ENCODE peak calls at places on chromosome 22, in five cellular contexts. D, L, S, T and A are unnamed samples.

GRCh38 chr22:29359469-29359868 is 28.9 kb downstream of the AP1B1 start:
- DNase-seq in D (peak), L (no peak), S (no peak), T (peak), A (no peak)

GRCh38 chr22:49203091-49203862 is 624.4 kb downstream of the BRD1 start:
- DNase-seq in D (no peak), L (peak), S (peak), T (peak), A (no peak)

GRCh38 chr22:32557424-32557823 is 82.8 kb downstream of the FBXO7 start:
- DNase-seq in D (no peak), L (no peak), S (no peak), T (no peak), A (no peak)

GRCh38 chr22:43493297-43493696 is 81.5 kb downstream of the MPPED1 start:
- DNase-seq in D (no peak), L (no peak), S (no peak), T (no peak), A (no peak)

GRCh38 chr22:43197271-43197941 is 10.5 kb upstream of the TTLL12 start:
- DNase-seq in D (no peak), L (no peak), S (no peak), T (no peak), A (no peak)

GRCh38 chr22:35539910-35540599 is 576 bp upstream of the RASD2 start:
- DNase-seq in D (peak), L (peak), S (no peak), T (peak), A (peak)

GRCh38 chr22:34334893-34335292 is 414.6 kb upstream of the LARGE1 start:
- DNase-seq in D (no peak), L (no peak), S (no peak), T (no peak), A (no peak)

GRCh38 chr22:43831561-43832392 is 19.7 kb upstream of the EFCAB6 start:
- DNase-seq in D (no peak), L (no peak), S (no peak), T (no peak), A (no peak)

GRCh38 chr22:35578836-35579575 is 38.1 kb downstream of the MB start:
- DNase-seq in D (no peak), L (no peak), S (no peak), T (no peak), A (no peak)

GRCh38 chr22:42428025-42428424 is 4.2 kb downstream of the NFAM1 start:
- DNase-seq in D (no peak), L (no peak), S (no peak), T (no peak), A (no peak)

DNA sequence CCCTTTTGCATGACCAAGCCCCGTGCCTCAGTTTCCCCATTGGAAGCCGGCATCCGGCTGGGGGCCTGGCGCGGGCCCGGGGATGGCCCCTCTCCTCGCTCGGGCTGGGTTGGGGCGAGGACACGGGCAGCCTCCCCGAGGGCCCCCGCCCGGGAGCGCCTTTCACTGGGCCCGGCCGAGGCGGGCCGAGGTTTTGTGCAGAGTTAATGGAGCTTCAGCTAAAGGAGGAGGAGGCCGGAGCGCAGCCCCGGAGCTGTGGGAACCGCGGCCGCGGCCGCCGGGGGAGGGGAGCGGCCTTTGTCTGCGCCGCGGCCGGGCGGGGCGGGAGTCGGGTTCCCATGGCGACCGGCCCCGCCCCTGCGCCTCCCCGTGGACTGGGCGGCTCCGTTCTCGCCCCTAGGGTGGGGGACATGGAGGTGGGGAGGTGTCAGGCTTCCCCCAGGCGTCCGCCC is 1.4 kb upstream of the MAPK11 start:
- DNase-seq in D (peak), L (no peak), S (no peak), T (peak), A (no peak)
- TF ChIP-seq CTCF in D (peak), L (no peak), S (no peak), T (no peak), A (no peak)

GRCh38 chr22:19820880-19821522 is 33.7 kb downstream of the GNB1L start:
- DNase-seq in D (no peak), L (peak), S (peak), T (peak), A (no peak)
- TF ChIP-seq CTCF in D (peak), L (no peak), S (no peak), T (no peak), A (no peak)

DNA sequence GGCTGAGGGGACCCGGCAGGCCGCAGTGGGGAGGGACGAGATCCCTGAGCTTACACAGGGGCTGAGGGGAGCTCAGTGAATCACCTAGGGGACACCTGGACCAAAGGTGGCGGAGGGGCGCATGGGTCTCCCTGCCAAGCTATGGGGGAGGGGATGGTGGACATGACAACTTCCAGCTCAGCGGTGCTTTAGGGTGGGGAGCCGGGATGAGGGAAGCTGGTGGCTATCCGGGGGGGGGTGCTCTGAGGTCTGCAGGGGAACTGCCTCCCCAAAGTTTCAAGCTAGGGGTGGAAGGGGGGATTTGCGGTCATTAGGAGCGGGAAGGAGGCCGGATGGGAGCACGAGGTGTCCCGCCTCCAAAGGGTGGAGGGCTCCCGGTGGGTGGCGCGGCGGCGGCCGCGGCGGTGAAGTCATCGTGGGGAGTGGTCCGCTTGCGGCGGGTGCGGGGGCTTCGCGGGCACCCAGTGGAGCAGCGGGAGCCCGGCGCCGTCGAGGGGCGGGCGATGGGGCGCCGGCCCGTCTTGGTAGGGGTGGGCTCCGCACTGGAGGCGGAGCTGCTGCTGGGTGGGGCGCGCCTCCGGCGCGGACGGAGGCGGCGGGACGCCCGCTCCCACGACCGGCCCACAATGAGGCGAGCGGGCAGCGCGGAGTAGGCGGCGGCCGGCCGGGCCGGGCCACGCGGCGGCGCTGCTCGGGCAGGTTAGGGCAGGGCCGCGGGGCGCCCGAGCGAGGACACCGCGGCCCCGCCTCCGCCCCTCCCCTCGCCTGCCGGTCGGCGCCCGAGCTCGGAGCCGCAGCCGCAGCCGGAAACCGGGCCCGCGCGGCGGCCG is at the start of gene MICALL1:
- DNase-seq in D (peak), L (peak), S (no peak), T (peak), A (no peak)
- TF ChIP-seq CTCF in D (no peak), L (no peak), S (no peak), T (no peak), A (no peak)

GRCh38 chr22:27834364-27835185 is 33.0 kb upstream of the MN1 start:
- DNase-seq in D (no peak), L (no peak), S (no peak), T (no peak), A (no peak)
- TF ChIP-seq CTCF in D (no peak), L (no peak), S (no peak), T (no peak), A (no peak)

GRCh38 chr22:46415816-46416536 is 80.5 kb downstream of the TRMU start:
- DNase-seq in D (no peak), L (no peak), S (no peak), T (no peak), A (no peak)

GRCh38 chr22:46417268-46417580 is 81.7 kb downstream of the TRMU start:
- DNase-seq in D (no peak), L (no peak), S (no peak), T (no peak), A (no peak)

GRCh38 chr22:46414704-46415103 is 79.2 kb downstream of the TRMU start:
- DNase-seq in D (no peak), L (no peak), S (no peak), T (no peak), A (no peak)

GRCh38 chr22:46417769-46418168 is 82.3 kb downstream of the TRMU start:
- DNase-seq in D (no peak), L (no peak), S (no peak), T (no peak), A (no peak)

DNA sequence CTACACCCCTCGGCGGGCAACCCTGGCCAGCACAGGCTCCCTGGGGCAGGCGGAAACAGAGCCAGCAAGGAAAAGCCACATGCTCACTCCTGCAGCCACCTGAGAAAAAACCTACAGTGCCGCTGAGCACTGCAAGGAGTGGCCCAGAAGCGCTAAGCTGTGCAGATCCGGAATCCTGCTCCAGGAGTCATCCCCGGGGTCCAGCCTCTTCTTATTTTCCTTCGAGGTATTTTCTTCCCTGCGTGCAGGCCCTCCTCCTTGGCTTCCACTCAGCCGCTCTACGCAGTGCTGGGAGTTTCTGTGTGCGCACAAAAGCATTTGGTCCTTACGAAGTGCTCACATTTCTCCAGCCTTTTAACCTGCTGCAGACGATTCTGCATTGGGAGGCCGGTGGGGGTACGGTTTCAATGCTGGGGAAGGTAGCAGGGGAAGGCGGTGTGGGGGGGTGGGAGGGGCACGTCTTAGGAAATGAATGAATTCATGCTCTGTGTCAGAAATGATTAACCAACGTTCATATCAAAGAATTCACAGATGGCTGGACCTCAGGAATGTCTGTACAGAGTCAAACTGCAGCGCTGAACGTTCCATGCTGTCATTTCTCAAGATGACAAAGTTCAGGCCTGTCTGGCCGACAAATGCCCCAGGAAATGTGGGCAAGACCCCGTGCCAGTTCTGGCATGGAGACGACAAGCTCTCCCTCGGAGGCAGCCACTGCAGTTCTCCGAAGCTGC is 81.2 kb downstream of the TRMU start:
- DNase-seq in D (no peak), L (no peak), S (no peak), T (no peak), A (no peak)
- TF ChIP-seq CTCF in D (no peak), L (no peak), S (no peak), T (no peak), A (no peak)

GRCh38 chr22:22702159-22702873 is 57.9 kb downstream of the GGTLC2 start:
- DNase-seq in D (peak), L (peak), S (peak), T (no peak), A (no peak)

GRCh38 chr22:22704156-22704946 is 59.9 kb downstream of the GGTLC2 start:
- DNase-seq in D (no peak), L (peak), S (peak), T (no peak), A (no peak)

GRCh38 chr22:22700631-22701030 is 56.2 kb downstream of the GGTLC2 start:
- DNase-seq in D (no peak), L (peak), S (peak), T (no peak), A (no peak)

GRCh38 chr22:22703715-22704114 is 59.3 kb downstream of the GGTLC2 start:
- DNase-seq in D (no peak), L (peak), S (peak), T (no peak), A (no peak)

DNA sequence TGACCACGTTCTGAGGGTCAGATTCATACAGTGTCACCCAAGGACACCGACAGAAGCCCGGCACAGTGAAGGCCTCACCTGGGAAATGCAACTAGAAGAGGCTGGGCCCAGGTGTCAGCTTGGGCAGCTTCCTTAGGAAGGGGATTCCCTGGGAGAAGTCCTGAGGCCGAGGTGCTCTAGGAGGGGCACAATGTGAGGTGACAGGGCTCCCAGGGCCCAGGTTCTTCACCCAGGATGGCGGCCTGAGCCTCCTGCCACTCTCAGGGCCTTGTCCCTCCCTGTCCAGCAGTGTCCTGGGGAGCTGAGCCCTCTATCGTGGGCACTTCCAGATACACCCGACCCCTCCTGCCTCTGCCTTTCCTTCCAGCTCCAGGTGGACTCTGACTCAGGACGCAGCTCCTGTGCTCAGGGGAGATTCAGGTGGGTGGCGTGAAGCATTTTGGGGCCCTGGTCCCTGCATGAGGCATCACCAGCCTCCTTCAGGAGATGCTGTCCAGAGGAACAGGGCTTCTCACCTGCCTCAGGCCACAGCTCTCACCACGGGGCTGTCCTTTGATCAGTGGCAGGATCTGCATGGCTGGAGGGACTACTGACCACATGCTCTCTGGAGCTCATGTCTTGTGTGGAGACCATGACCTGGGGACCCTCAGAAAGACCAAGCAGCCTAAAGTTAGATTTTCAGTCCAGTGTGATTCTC is 58.6 kb downstream of the GGTLC2 start:
- DNase-seq in D (no peak), L (peak), S (peak), T (no peak), A (no peak)
- TF ChIP-seq CTCF in D (no peak), L (no peak), S (no peak), T (no peak), A (no peak)

GRCh38 chr22:31085493-31085824 is 4.3 kb downstream of the SMTN start:
- DNase-seq in D (no peak), L (peak), S (no peak), T (no peak), A (no peak)
- TF ChIP-seq CTCF in D (no peak), L (no peak), S (peak), T (no peak), A (no peak)

DNA sequence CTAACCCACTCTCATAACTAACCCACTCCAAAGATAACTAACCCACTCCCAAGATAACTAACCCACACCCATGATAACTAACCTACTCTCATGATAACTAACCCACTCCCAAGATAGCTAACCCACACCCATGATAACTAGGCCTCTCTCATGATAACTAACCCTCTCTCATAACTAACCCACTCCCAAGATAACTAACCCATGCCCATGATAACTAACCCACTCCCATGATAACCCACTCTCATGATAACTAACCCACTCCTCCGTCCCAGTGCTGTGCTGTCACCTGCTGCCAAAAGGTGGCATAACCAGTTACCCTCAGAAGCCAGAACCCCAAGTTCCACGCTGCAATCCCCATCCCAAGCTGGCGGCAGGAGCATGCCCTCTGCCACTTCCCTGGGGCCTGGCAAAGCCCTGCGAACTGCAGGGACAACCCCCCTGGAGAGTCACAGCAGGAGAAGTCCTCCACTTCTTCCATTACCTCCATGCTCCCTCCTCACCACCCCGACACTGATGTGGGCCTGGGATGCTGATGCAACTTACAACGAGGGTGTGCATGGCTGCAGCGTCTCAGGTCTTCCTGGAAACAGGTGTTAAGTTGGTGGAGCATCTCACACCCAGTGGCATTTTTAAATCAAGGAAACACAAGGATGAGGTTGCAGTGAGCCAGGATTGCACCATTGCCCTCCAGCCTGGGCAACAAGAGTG is 30.8 kb upstream of the CELSR1 start:
- DNase-seq in D (no peak), L (peak), S (no peak), T (no peak), A (no peak)
- TF ChIP-seq CTCF in D (no peak), L (no peak), S (no peak), T (no peak), A (no peak)

DNA sequence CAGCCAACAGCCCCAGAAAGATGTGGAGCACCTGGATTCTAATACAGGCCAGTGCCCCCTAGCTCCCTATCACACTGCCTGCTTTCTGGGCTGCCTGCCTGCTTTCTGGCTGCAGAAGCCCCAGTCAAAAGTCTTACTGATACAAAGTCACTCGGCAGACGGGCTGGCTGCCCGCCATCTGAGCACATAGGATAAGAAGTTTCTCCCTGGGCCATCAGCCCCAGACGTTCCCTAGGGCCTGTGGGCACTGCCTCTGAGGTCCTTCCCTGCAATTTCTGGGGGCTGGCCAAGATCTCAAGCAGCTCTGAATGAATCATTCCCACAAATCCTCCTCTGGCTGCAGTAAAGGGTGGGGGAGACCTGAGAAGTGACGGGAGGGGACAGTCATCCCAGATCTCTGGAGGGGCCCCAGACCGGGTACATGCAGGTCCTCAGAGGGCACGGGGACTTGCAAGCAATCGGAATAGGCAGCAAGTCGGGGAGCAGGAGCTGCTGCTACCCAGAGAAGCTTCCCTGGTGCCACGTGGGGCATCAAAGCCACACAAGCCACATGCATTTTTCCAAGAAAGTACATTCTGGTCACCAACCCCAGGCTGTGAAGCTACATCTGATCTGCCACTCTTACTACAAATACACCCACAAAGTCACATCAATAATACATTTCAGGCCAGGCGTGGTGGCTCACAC is 4.7 kb downstream of the TPST2 start:
- DNase-seq in D (no peak), L (peak), S (peak), T (peak), A (no peak)
- TF ChIP-seq CTCF in D (no peak), L (no peak), S (no peak), T (no peak), A (no peak)

GRCh38 chr22:45192701-45193187 is 29.0 kb downstream of the NUP50 start:
- DNase-seq in D (peak), L (peak), S (no peak), T (peak), A (no peak)
- TF ChIP-seq CTCF in D (peak), L (no peak), S (no peak), T (no peak), A (no peak)